ENCODE peak calls at places on chromosomes 5 and 9, in seven cellular contexts. One of them, this sample, is unnamed.
A peak's percentile ranks its signal among the peaks of the same experiment; 100 is the strongest.

GRCh38 chr5:132928008-132928407 is 35.4 kb downstream of the AFF4 start:
- DNase-seq in cardiac fibroblast: no peak
- DNase-seq in bronchial epithelial cell: no peak
- DNase-seq in neural crest cell: no peak
- DNase-seq in fibroblast of villous mesenchyme: no peak
- DNase-seq in RWPE2: no peak
- DNase-seq in right atrium auricular region: no peak
- DNase-seq in this sample: no peak

GRCh38 chr5:99243111-99243510 is 314.3 kb upstream of the CHD1 start:
- DNase-seq in cardiac fibroblast: no peak
- DNase-seq in fibroblast of villous mesenchyme: no peak
- DNase-seq in RWPE2: no peak
- DNase-seq in right atrium auricular region: no peak
- DNase-seq in neural crest cell: no peak
- DNase-seq in bronchial epithelial cell: no peak
- DNase-seq in this sample: no peak

GRCh38 chr9:116323012-116323411 is 169.4 kb downstream of the PAPPA start:
- DNase-seq in cardiac fibroblast: no peak
- DNase-seq in RWPE2: no peak
- DNase-seq in right atrium auricular region: no peak
- DNase-seq in fibroblast of villous mesenchyme: peak; percentile 37
- DNase-seq in neural crest cell: no peak
- DNase-seq in bronchial epithelial cell: no peak
- DNase-seq in this sample: no peak

GRCh38 chr9:16769291-16769690 is 101.2 kb downstream of the BNC2 start:
- DNase-seq in fibroblast of villous mesenchyme: no peak
- DNase-seq in RWPE2: no peak
- DNase-seq in bronchial epithelial cell: no peak
- DNase-seq in cardiac fibroblast: no peak
- DNase-seq in neural crest cell: no peak
- DNase-seq in right atrium auricular region: no peak
- DNase-seq in this sample: no peak

GRCh38 chr9:9257999-9258398 is 1354.8 kb downstream of the PTPRD start:
- DNase-seq in bronchial epithelial cell: no peak
- DNase-seq in RWPE2: no peak
- DNase-seq in fibroblast of villous mesenchyme: no peak
- DNase-seq in cardiac fibroblast: no peak
- DNase-seq in right atrium auricular region: no peak
- DNase-seq in neural crest cell: no peak
- DNase-seq in this sample: no peak

GRCh38 chr5:19885040-19885824 is 102.8 kb downstream of the CDH18 start:
- DNase-seq in RWPE2: no peak
- DNase-seq in cardiac fibroblast: no peak
- DNase-seq in fibroblast of villous mesenchyme: no peak
- DNase-seq in bronchial epithelial cell: no peak
- DNase-seq in right atrium auricular region: no peak
- DNase-seq in neural crest cell: no peak
- DNase-seq in this sample: no peak

GRCh38 chr9:115305543-115305942 is 187.6 kb upstream of the TNC start:
- DNase-seq in RWPE2: no peak
- DNase-seq in cardiac fibroblast: peak; percentile 7
- DNase-seq in neural crest cell: no peak
- DNase-seq in right atrium auricular region: no peak
- DNase-seq in bronchial epithelial cell: peak; percentile 89
- DNase-seq in fibroblast of villous mesenchyme: no peak
- DNase-seq in this sample: no peak

GRCh38 chr5:53368966-53369605 is 111.3 kb upstream of the FST start:
- DNase-seq in fibroblast of villous mesenchyme: no peak
- DNase-seq in neural crest cell: no peak
- DNase-seq in bronchial epithelial cell: no peak
- DNase-seq in right atrium auricular region: no peak
- DNase-seq in RWPE2: no peak
- DNase-seq in cardiac fibroblast: peak; percentile 28
- DNase-seq in this sample: no peak

GRCh38 chr5:35369965-35370790 is 139.9 kb upstream of the PRLR start:
- DNase-seq in right atrium auricular region: no peak
- DNase-seq in neural crest cell: no peak
- DNase-seq in fibroblast of villous mesenchyme: no peak
- DNase-seq in cardiac fibroblast: no peak
- DNase-seq in RWPE2: no peak
- DNase-seq in bronchial epithelial cell: no peak
- DNase-seq in this sample: no peak

GRCh38 chr9:33924978-33925797 is 108.2 kb downstream of the UBE2R2 start:
- DNase-seq in fibroblast of villous mesenchyme: peak; percentile 62
- DNase-seq in neural crest cell: peak; percentile 59
- DNase-seq in right atrium auricular region: peak; percentile 72
- DNase-seq in bronchial epithelial cell: peak; percentile 30
- DNase-seq in RWPE2: no peak
- DNase-seq in cardiac fibroblast: peak; percentile 72
- DNase-seq in this sample: peak; percentile 60

GRCh38 chr9:113463418-113464285 is at the start of gene RGS3:
- DNase-seq in fibroblast of villous mesenchyme: no peak
- DNase-seq in cardiac fibroblast: no peak
- DNase-seq in bronchial epithelial cell: peak; percentile 5
- DNase-seq in right atrium auricular region: peak; percentile 59
- DNase-seq in RWPE2: no peak
- DNase-seq in neural crest cell: peak; percentile 42
- DNase-seq in this sample: no peak

GRCh38 chr5:33679791-33680190 is 212.0 kb downstream of the ADAMTS12 start:
- DNase-seq in neural crest cell: no peak
- DNase-seq in bronchial epithelial cell: no peak
- DNase-seq in right atrium auricular region: no peak
- DNase-seq in RWPE2: no peak
- DNase-seq in cardiac fibroblast: peak; percentile 66
- DNase-seq in fibroblast of villous mesenchyme: peak; percentile 16
- DNase-seq in this sample: peak; percentile 46

GRCh38 chr5:54514841-54515432 is 2.6 kb upstream of the SNX18 start:
- DNase-seq in right atrium auricular region: no peak
- DNase-seq in neural crest cell: no peak
- DNase-seq in RWPE2: no peak
- DNase-seq in bronchial epithelial cell: no peak
- DNase-seq in cardiac fibroblast: no peak
- DNase-seq in fibroblast of villous mesenchyme: peak; percentile 57
- DNase-seq in this sample: peak; percentile 67

GRCh38 chr5:171647043-171647899 is 138.3 kb upstream of the SMIM23 start:
- DNase-seq in cardiac fibroblast: peak; percentile 38
- DNase-seq in fibroblast of villous mesenchyme: peak; percentile 25
- DNase-seq in neural crest cell: no peak
- DNase-seq in RWPE2: no peak
- DNase-seq in right atrium auricular region: no peak
- DNase-seq in bronchial epithelial cell: peak; percentile 49
- DNase-seq in this sample: no peak

GRCh38 chr9:3292311-3292710 is 233.5 kb downstream of the RFX3 start:
- DNase-seq in fibroblast of villous mesenchyme: peak; percentile 29
- DNase-seq in RWPE2: no peak
- DNase-seq in neural crest cell: no peak
- DNase-seq in cardiac fibroblast: no peak
- DNase-seq in bronchial epithelial cell: no peak
- DNase-seq in right atrium auricular region: no peak
- DNase-seq in this sample: no peak

GRCh38 chr5:119411935-119412623 is 40.2 kb upstream of the HSD17B4 start:
- DNase-seq in bronchial epithelial cell: peak; percentile 80
- DNase-seq in cardiac fibroblast: peak; percentile 84
- DNase-seq in fibroblast of villous mesenchyme: peak; percentile 82
- DNase-seq in right atrium auricular region: peak; percentile 66
- DNase-seq in RWPE2: no peak
- DNase-seq in neural crest cell: peak; percentile 51
- DNase-seq in this sample: peak; percentile 75

GRCh38 chr5:151499636-151500035 is 52.2 kb downstream of the SLC36A1 start:
- DNase-seq in cardiac fibroblast: peak; percentile 15
- DNase-seq in right atrium auricular region: no peak
- DNase-seq in RWPE2: no peak
- DNase-seq in fibroblast of villous mesenchyme: peak; percentile 49
- DNase-seq in bronchial epithelial cell: no peak
- DNase-seq in neural crest cell: no peak
- DNase-seq in this sample: no peak

DNA sequence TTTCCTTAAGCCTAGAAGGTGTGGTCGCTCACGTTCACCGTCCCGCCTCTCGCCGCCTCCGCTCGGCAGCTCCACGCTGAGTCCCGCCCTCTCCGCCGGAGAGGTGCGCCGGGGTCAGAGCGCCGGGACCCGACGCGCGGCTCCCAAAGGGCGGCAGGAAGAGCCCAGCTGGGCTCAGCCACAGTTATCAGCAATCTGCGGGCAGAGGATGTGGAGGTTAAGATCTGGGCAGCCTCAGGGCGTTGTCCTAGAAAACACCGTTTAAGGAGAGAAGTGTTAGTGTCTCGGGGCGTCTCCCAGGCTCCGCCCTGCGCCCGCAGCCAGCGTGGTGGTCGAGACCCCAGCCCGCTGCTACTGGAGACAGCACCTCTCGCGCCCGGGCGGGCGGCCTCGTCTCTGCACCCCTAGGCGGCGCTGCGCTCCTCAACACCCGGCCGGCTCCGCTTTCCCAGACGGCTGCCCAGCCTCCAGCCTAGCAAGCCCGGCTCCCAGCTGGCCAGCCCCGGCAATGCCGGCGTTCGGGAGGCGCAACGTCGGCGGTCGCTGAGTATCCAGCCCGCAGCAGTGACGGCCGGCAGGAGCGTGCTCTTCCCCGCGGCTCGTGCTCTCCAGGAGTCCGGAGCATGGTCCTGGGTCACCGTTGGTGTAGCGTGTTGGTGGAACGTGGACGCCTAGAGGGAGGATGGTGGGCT is at the start of gene PCDHAC1:
- DNase-seq in right atrium auricular region: peak; percentile 70
- DNase-seq in bronchial epithelial cell: peak; percentile 56
- DNase-seq in neural crest cell: peak; percentile 94
- DNase-seq in fibroblast of villous mesenchyme: peak; percentile 31
- DNase-seq in RWPE2: peak; percentile 89
- DNase-seq in cardiac fibroblast: peak; percentile 44
- DNase-seq in this sample: no peak
- TF ChIP-seq CTCF in right atrium auricular region: peak; percentile 57
- TF ChIP-seq CTCF in bronchial epithelial cell: peak; percentile 99
- TF ChIP-seq CTCF in neural crest cell: peak; percentile 98
- TF ChIP-seq CTCF in fibroblast of villous mesenchyme: peak; percentile 48
- TF ChIP-seq CTCF in RWPE2: peak; percentile 99
- TF ChIP-seq CTCF in cardiac fibroblast: peak; percentile 53
- TF ChIP-seq CTCF in this sample: no peak

DNA sequence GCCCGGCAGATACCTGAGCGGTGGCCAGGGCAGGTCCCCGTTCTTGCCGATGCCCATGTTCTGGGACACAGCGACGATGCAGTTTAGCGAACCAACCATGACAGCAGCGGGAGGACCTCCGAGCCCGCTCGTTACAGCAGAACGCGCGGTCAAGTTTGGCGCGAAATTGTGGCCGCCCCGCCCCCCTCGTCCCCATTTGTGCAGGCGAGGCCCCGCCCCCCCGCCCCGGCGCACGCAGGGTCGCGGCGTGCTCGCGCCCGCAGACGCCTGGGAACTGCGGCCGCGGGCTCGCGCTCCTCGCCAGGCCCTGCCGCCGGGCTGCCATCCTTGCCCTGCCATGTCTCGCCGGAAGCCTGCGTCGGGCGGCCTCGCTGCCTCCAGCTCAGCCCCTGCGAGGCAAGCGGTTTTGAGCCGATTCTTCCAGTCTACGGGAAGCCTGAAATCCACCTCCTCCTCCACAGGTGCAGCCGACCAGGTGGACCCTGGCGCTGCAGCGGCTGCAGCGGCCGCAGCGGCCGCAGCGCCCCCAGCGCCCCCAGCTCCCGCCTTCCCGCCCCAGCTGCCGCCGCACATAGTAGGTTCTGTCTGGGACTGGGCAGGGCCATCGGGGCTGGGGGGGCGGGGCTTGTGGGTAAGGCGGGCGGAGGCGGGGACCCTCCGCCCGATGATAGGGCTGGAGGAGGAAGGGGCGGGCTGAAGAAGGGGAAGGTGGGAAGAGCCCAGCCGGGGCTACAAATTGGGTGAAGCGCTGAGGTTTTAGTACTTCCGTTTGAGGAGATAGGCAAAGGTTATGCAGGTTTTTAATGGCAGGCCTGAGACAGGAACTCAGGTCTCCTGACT is at the start of the genes DHFR and MSH3:
- DNase-seq in cardiac fibroblast: peak; percentile 92
- DNase-seq in bronchial epithelial cell: peak; percentile 79
- DNase-seq in neural crest cell: peak; percentile 84
- DNase-seq in fibroblast of villous mesenchyme: peak; percentile 86
- DNase-seq in RWPE2: peak; percentile 91
- DNase-seq in right atrium auricular region: peak; percentile 76
- DNase-seq in this sample: peak; percentile 71
- TF ChIP-seq CTCF in cardiac fibroblast: no peak
- TF ChIP-seq CTCF in bronchial epithelial cell: peak; percentile 17
- TF ChIP-seq CTCF in neural crest cell: peak; percentile 25
- TF ChIP-seq CTCF in fibroblast of villous mesenchyme: no peak
- TF ChIP-seq CTCF in RWPE2: peak; percentile 47
- TF ChIP-seq CTCF in right atrium auricular region: no peak
- TF ChIP-seq CTCF in this sample: peak; percentile 55

DNA sequence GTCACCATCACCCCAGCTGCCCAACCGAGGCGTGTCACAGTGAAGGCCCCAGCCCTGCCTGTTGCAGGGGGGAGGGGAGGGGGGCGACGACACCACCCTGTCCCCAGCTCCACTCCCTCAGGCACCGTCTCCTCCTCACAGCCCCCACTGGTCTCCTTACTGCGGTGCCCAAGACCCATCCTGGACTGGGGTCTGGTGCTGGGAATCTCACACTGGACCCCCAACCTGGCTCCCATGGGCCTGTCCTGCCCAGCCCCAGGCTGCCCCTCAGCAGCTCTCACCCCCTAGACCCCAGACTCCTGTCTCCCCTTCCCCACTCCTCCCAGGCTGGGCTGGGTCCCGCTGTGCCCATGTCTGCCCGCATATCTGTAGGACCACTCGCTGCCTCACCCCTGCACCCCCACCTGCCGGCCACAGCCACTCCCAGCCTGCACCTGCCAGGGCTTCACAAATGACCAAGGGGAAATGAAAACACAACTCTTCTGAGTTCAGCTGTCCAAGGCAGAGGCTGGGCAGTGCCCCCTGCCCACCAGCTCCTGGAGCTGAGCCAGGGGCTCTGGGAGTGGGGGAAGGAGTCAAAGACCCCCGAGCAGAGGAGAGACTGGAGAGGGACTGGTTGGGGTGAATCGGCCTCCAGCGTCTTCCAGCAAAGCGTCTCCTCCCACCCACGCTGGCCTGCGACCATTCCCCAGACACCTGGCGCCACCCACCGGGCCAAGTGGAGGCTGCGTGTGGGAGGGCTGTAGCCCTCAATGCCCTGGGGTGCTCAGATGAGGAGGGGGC is 32.6 kb upstream of the EGFL7 start:
- DNase-seq in RWPE2: peak; percentile 72
- DNase-seq in bronchial epithelial cell: no peak
- DNase-seq in neural crest cell: peak; percentile 78
- DNase-seq in cardiac fibroblast: peak; percentile 63
- DNase-seq in right atrium auricular region: no peak
- DNase-seq in fibroblast of villous mesenchyme: peak; percentile 50
- DNase-seq in this sample: no peak
- TF ChIP-seq CTCF in RWPE2: peak; percentile 34
- TF ChIP-seq CTCF in bronchial epithelial cell: peak; percentile 64
- TF ChIP-seq CTCF in neural crest cell: peak; percentile 72
- TF ChIP-seq CTCF in cardiac fibroblast: peak; percentile 66
- TF ChIP-seq CTCF in right atrium auricular region: peak; percentile 11
- TF ChIP-seq CTCF in fibroblast of villous mesenchyme: peak; percentile 73
- TF ChIP-seq CTCF in this sample: peak; percentile 62

DNA sequence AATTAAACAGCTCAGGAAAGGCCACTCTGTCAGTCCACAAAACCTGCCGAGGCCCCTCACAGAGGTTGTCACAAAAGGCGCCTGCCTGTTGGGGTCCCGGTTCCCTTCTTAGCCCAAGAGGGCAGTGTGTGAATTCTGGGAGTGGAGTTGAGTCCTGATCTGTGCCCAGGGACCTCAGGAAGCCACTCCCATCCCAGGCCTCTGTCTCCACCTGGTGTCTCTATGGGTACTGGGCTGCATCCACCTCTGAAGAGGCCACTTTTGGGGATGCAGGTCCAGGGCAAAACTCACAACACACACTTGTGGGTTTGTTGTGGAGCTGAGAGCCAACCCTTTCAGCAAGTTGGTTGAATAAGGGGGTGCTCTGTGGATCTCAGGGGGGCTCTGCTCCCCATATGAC is 74.3 kb upstream of the STXBP1 start:
- DNase-seq in cardiac fibroblast: no peak
- DNase-seq in neural crest cell: no peak
- DNase-seq in bronchial epithelial cell: no peak
- DNase-seq in fibroblast of villous mesenchyme: no peak
- DNase-seq in right atrium auricular region: no peak
- DNase-seq in RWPE2: no peak
- DNase-seq in this sample: no peak
- TF ChIP-seq CTCF in cardiac fibroblast: peak; percentile 19
- TF ChIP-seq CTCF in neural crest cell: no peak
- TF ChIP-seq CTCF in bronchial epithelial cell: peak; percentile 50
- TF ChIP-seq CTCF in fibroblast of villous mesenchyme: peak; percentile 43
- TF ChIP-seq CTCF in right atrium auricular region: no peak
- TF ChIP-seq CTCF in RWPE2: peak; percentile 57
- TF ChIP-seq CTCF in this sample: peak; percentile 57